ENCODE peak calls at places on chromosomes 2 and 18, in four cellular contexts. One of them, this sample, is unnamed.

GRCh38 chr2:44801676-44802408 is 139.7 kb upstream of the SIX3 start:
- DNase-seq in prostate gland: no peak
- DNase-seq in kidney epithelial cell: no peak
- DNase-seq in NCI-H1417: no peak
- DNase-seq in this sample: no peak

GRCh38 chr2:149645391-149645790 is 57.8 kb upstream of the MMADHC start:
- DNase-seq in prostate gland: no peak
- DNase-seq in kidney epithelial cell: peak
- DNase-seq in NCI-H1417: no peak
- DNase-seq in this sample: no peak

GRCh38 chr2:51795248-51795888 is 763.4 kb upstream of the NRXN1 start:
- DNase-seq in kidney epithelial cell: no peak
- DNase-seq in NCI-H1417: no peak
- DNase-seq in prostate gland: no peak
- DNase-seq in this sample: no peak

GRCh38 chr2:234111523-234111922 is 61.0 kb downstream of the SPP2 start:
- DNase-seq in NCI-H1417: no peak
- DNase-seq in prostate gland: no peak
- DNase-seq in kidney epithelial cell: peak
- DNase-seq in this sample: no peak

GRCh38 chr2:239360008-239360407 is 40.8 kb downstream of the HDAC4 start:
- DNase-seq in NCI-H1417: no peak
- DNase-seq in kidney epithelial cell: no peak
- DNase-seq in prostate gland: no peak
- DNase-seq in this sample: no peak

GRCh38 chr18:40810371-40810770 is 1144.7 kb upstream of the PIK3C3 start:
- DNase-seq in prostate gland: no peak
- DNase-seq in kidney epithelial cell: peak
- DNase-seq in NCI-H1417: no peak
- DNase-seq in this sample: no peak

GRCh38 chr2:241617431-241618154 is 19.4 kb downstream of the THAP4 start:
- DNase-seq in kidney epithelial cell: no peak
- DNase-seq in prostate gland: peak
- DNase-seq in NCI-H1417: no peak
- DNase-seq in this sample: no peak

GRCh38 chr2:6977095-6977777 is 60.0 kb downstream of the RNF144A start:
- DNase-seq in NCI-H1417: no peak
- DNase-seq in kidney epithelial cell: no peak
- DNase-seq in prostate gland: peak
- DNase-seq in this sample: no peak

GRCh38 chr2:63819765-63820717 is 21.7 kb upstream of the UGP2 start:
- DNase-seq in prostate gland: no peak
- DNase-seq in NCI-H1417: no peak
- DNase-seq in kidney epithelial cell: no peak
- DNase-seq in this sample: no peak

GRCh38 chr2:43345872-43346271 is 119.5 kb upstream of the ZFP36L2 start:
- DNase-seq in prostate gland: no peak
- DNase-seq in kidney epithelial cell: no peak
- DNase-seq in NCI-H1417: no peak
- DNase-seq in this sample: no peak

GRCh38 chr18:23377669-23378469 is 75.2 kb upstream of the RIOK3 start:
- DNase-seq in kidney epithelial cell: peak
- DNase-seq in prostate gland: no peak
- DNase-seq in NCI-H1417: no peak
- DNase-seq in this sample: peak

GRCh38 chr2:219252084-219252483 is 959 bp upstream of the TUBA4B start:
- DNase-seq in kidney epithelial cell: no peak
- DNase-seq in prostate gland: no peak
- DNase-seq in NCI-H1417: no peak
- DNase-seq in this sample: no peak

GRCh38 chr18:37566479-37567060 is 972 bp upstream of the CELF4 start:
- DNase-seq in prostate gland: no peak
- DNase-seq in kidney epithelial cell: no peak
- DNase-seq in NCI-H1417: no peak
- DNase-seq in this sample: no peak

GRCh38 chr2:121790276-121790956 is 35.0 kb downstream of the TSN start:
- DNase-seq in NCI-H1417: no peak
- DNase-seq in kidney epithelial cell: peak
- DNase-seq in prostate gland: no peak
- DNase-seq in this sample: peak

GRCh38 chr2:113240150-113240914 is 38.4 kb downstream of the PAX8 start:
- DNase-seq in NCI-H1417: peak
- DNase-seq in prostate gland: peak
- DNase-seq in kidney epithelial cell: no peak
- DNase-seq in this sample: no peak

GRCh38 chr2:28752608-28752984 is 966 bp downstream of the PPP1CB start:
- DNase-seq in kidney epithelial cell: no peak
- DNase-seq in NCI-H1417: no peak
- DNase-seq in prostate gland: no peak
- DNase-seq in this sample: no peak

GRCh38 chr18:48866028-48866733 is 84.6 kb downstream of the SMAD7 start:
- DNase-seq in kidney epithelial cell: no peak
- DNase-seq in NCI-H1417: peak
- DNase-seq in prostate gland: peak
- DNase-seq in this sample: no peak

GRCh38 chr2:176085861-176086771 is 2.4 kb upstream of the EVX2 start:
- DNase-seq in prostate gland: no peak
- DNase-seq in kidney epithelial cell: no peak
- DNase-seq in NCI-H1417: peak
- DNase-seq in this sample: no peak

GRCh38 chr2:151860613-151861146 is 32.5 kb upstream of the ARL5A start:
- DNase-seq in NCI-H1417: no peak
- DNase-seq in prostate gland: no peak
- DNase-seq in kidney epithelial cell: no peak
- DNase-seq in this sample: no peak

GRCh38 chr2:54456526-54457325 is 599 bp downstream of the SPTBN1 start:
- DNase-seq in prostate gland: no peak
- DNase-seq in kidney epithelial cell: no peak
- DNase-seq in NCI-H1417: peak
- DNase-seq in this sample: no peak

GRCh38 chr2:200787351-200788128 is 24.2 kb upstream of the BZW1 start:
- DNase-seq in prostate gland: peak
- DNase-seq in NCI-H1417: no peak
- DNase-seq in kidney epithelial cell: peak
- DNase-seq in this sample: peak

GRCh38 chr2:72892506-72893173 is 5.4 kb downstream of the SPR start:
- DNase-seq in prostate gland: peak
- DNase-seq in NCI-H1417: peak
- DNase-seq in kidney epithelial cell: no peak
- DNase-seq in this sample: no peak

GRCh38 chr2:149169653-149170052 is 131.2 kb downstream of the LYPD6B start:
- DNase-seq in NCI-H1417: no peak
- DNase-seq in kidney epithelial cell: peak
- DNase-seq in prostate gland: peak
- DNase-seq in this sample: no peak

GRCh38 chr2:205903549-205904129 is 182.3 kb downstream of the INO80D start:
- DNase-seq in kidney epithelial cell: no peak
- DNase-seq in NCI-H1417: no peak
- DNase-seq in prostate gland: no peak
- DNase-seq in this sample: no peak

GRCh38 chr18:50410008-50410407 is 35.2 kb downstream of the SKA1 start:
- DNase-seq in NCI-H1417: peak
- DNase-seq in kidney epithelial cell: no peak
- DNase-seq in prostate gland: no peak
- DNase-seq in this sample: no peak

GRCh38 chr18:24398515-24398914 is 891 bp upstream of the OSBPL1A start:
- DNase-seq in kidney epithelial cell: no peak
- DNase-seq in NCI-H1417: no peak
- DNase-seq in prostate gland: no peak
- DNase-seq in this sample: no peak

GRCh38 chr18:48790226-48790863 is 160.4 kb downstream of the SMAD7 start:
- DNase-seq in prostate gland: no peak
- DNase-seq in kidney epithelial cell: no peak
- DNase-seq in NCI-H1417: no peak
- DNase-seq in this sample: no peak

GRCh38 chr2:238247841-238248440 is 8.1 kb upstream of the HES6 start:
- DNase-seq in NCI-H1417: no peak
- DNase-seq in prostate gland: no peak
- DNase-seq in kidney epithelial cell: no peak
- DNase-seq in this sample: no peak

GRCh38 chr2:45242161-45242741 is 233.0 kb upstream of the SIX2 start:
- DNase-seq in prostate gland: no peak
- DNase-seq in kidney epithelial cell: no peak
- DNase-seq in NCI-H1417: peak
- DNase-seq in this sample: no peak

GRCh38 chr2:15758779-15759343 is 167.2 kb downstream of the DDX1 start:
- DNase-seq in prostate gland: no peak
- DNase-seq in NCI-H1417: no peak
- DNase-seq in kidney epithelial cell: no peak
- DNase-seq in this sample: no peak

GRCh38 chr2:96325884-96326255 is 753 bp downstream of the ITPRIPL1 start:
- DNase-seq in prostate gland: no peak
- DNase-seq in NCI-H1417: no peak
- DNase-seq in kidney epithelial cell: no peak
- DNase-seq in this sample: no peak

GRCh38 chr2:170145675-170146432 is 32.1 kb upstream of the MYO3B start:
- DNase-seq in kidney epithelial cell: no peak
- DNase-seq in prostate gland: no peak
- DNase-seq in NCI-H1417: no peak
- DNase-seq in this sample: no peak

GRCh38 chr18:51430538-51430937 is 233.1 kb upstream of the MEX3C start:
- DNase-seq in NCI-H1417: no peak
- DNase-seq in prostate gland: no peak
- DNase-seq in kidney epithelial cell: no peak
- DNase-seq in this sample: no peak

GRCh38 chr2:160417745-160418397 is 75.7 kb downstream of the RBMS1 start:
- DNase-seq in kidney epithelial cell: no peak
- DNase-seq in prostate gland: no peak
- DNase-seq in NCI-H1417: no peak
- DNase-seq in this sample: no peak

GRCh38 chr18:56240405-56240804 is 398.0 kb downstream of the TXNL1 start:
- DNase-seq in prostate gland: no peak
- DNase-seq in NCI-H1417: no peak
- DNase-seq in kidney epithelial cell: no peak
- DNase-seq in this sample: peak

GRCh38 chr18:55489034-55489741 is 98.8 kb downstream of the TCF4 start:
- DNase-seq in NCI-H1417: no peak
- DNase-seq in prostate gland: no peak
- DNase-seq in kidney epithelial cell: no peak
- DNase-seq in this sample: no peak

GRCh38 chr18:5142859-5143258 is 54.2 kb downstream of the AKAIN1 start:
- DNase-seq in NCI-H1417: no peak
- DNase-seq in prostate gland: no peak
- DNase-seq in kidney epithelial cell: no peak
- DNase-seq in this sample: no peak

GRCh38 chr2:134333646-134334189 is 79.8 kb downstream of the MGAT5 start:
- DNase-seq in NCI-H1417: no peak
- DNase-seq in kidney epithelial cell: no peak
- DNase-seq in prostate gland: no peak
- DNase-seq in this sample: no peak

GRCh38 chr18:49548266-49548665 is 13.6 kb upstream of the LIPG start:
- DNase-seq in prostate gland: no peak
- DNase-seq in kidney epithelial cell: peak
- DNase-seq in NCI-H1417: no peak
- DNase-seq in this sample: peak